ENCODE peak calls at places on chromosomes 12 and 14, in six cellular contexts. R is HT1080, T is fibroblast of mammary gland, V is HS-5, A is NCI-H2171 treated with DMSO at 0.1 percent for 48 hours, C is NCI-H1105 treated with DMSO at 0.1 percent for 48 hours. L is an unnamed sample.

GRCh38 chr12:100382327-100382726 is 25.5 kb downstream of the SLC17A8 start:
- DNase-seq in V (no peak), A (no peak), C (no peak), T (peak), R (no peak), L (no peak)

GRCh38 chr12:9793774-9794395 is 33.2 kb upstream of the CD69 start:
- DNase-seq in A (no peak), R (no peak), T (no peak), V (no peak), C (no peak), L (no peak)

GRCh38 chr14:28952707-28953106 is 186.1 kb downstream of the FOXG1 start:
- DNase-seq in V (no peak), C (no peak), T (no peak), A (peak), R (no peak), L (no peak)

GRCh38 chr12:56097738-56098137 is 6.6 kb upstream of the PA2G4 start:
- DNase-seq in A (no peak), C (no peak), R (no peak), V (no peak), T (no peak), L (no peak)

GRCh38 chr12:76623929-76624328 is 64.4 kb upstream of the OSBPL8 start:
- DNase-seq in T (peak), C (no peak), R (peak), V (peak), A (no peak), L (peak)

GRCh38 chr12:39043425-39043824 is 138.0 kb upstream of the CPNE8 start:
- DNase-seq in V (no peak), A (no peak), T (no peak), C (no peak), R (no peak), L (no peak)

GRCh38 chr12:131713349-131713748 is 2.5 kb downstream of the SFSWAP start:
- DNase-seq in R (no peak), T (no peak), V (no peak), A (no peak), C (no peak), L (no peak)

GRCh38 chr14:71384007-71384605 is 476.8 kb downstream of the PCNX1 start:
- DNase-seq in V (no peak), A (no peak), R (no peak), T (no peak), C (no peak), L (no peak)